ENCODE peak calls at places on chromosomes 7 and 10, in six cellular contexts. One of them, this sample, is unnamed. For H3K4me1, the result is how much of the 10 kb centered on the place peaks cover.

GRCh38 chr10:76091821-76092394 is 660.5 kb downstream of the LRMDA start:
- DNase-seq in CD8-positive, alpha-beta T cell: no peak
- DNase-seq in fibroblast of lung: no peak
- DNase-seq in aorta: no peak
- DNase-seq in A549: no peak
- DNase-seq in hepatocyte: peak
- DNase-seq in this sample: no peak

GRCh38 chr10:27794157-27794556 is 48.5 kb upstream of the MKX start:
- DNase-seq in aorta: no peak
- DNase-seq in hepatocyte: no peak
- DNase-seq in fibroblast of lung: no peak
- DNase-seq in A549: no peak
- DNase-seq in CD8-positive, alpha-beta T cell: no peak
- DNase-seq in this sample: no peak

GRCh38 chr10:87864497-87865059 is 1.2 kb downstream of the PTEN start:
- DNase-seq in hepatocyte: no peak
- DNase-seq in A549: no peak
- DNase-seq in CD8-positive, alpha-beta T cell: no peak
- DNase-seq in fibroblast of lung: no peak
- DNase-seq in aorta: no peak
- DNase-seq in this sample: no peak

GRCh38 chr7:121027761-121028681 is 39.5 kb downstream of the CPED1 start:
- DNase-seq in A549: no peak
- DNase-seq in aorta: no peak
- DNase-seq in CD8-positive, alpha-beta T cell: no peak
- DNase-seq in fibroblast of lung: peak
- DNase-seq in hepatocyte: no peak
- DNase-seq in this sample: no peak

GRCh38 chr10:45441239-45441638 is 67.2 kb downstream of the ALOX5 start:
- DNase-seq in CD8-positive, alpha-beta T cell: no peak
- DNase-seq in fibroblast of lung: no peak
- DNase-seq in hepatocyte: no peak
- DNase-seq in aorta: no peak
- DNase-seq in A549: no peak
- DNase-seq in this sample: no peak

GRCh38 chr7:100127866-100128601 is 1.3 kb downstream of the MBLAC1 start:
- DNase-seq in fibroblast of lung: no peak
- DNase-seq in A549: no peak
- DNase-seq in CD8-positive, alpha-beta T cell: peak
- DNase-seq in aorta: no peak
- DNase-seq in hepatocyte: peak
- DNase-seq in this sample: peak

GRCh38 chr10:30762620-30763019 is 133.1 kb upstream of the LYZL2 start:
- DNase-seq in A549: no peak
- DNase-seq in aorta: no peak
- DNase-seq in fibroblast of lung: no peak
- DNase-seq in hepatocyte: no peak
- DNase-seq in CD8-positive, alpha-beta T cell: no peak
- DNase-seq in this sample: no peak

GRCh38 chr10:89659185-89660131 is 14.4 kb upstream of the PANK1 start:
- DNase-seq in CD8-positive, alpha-beta T cell: no peak
- DNase-seq in A549: no peak
- DNase-seq in hepatocyte: no peak
- DNase-seq in aorta: no peak
- DNase-seq in fibroblast of lung: peak
- DNase-seq in this sample: no peak

GRCh38 chr7:158779061-158779992 is 50.0 kb downstream of the ESYT2 start:
- DNase-seq in CD8-positive, alpha-beta T cell: peak
- DNase-seq in fibroblast of lung: no peak
- DNase-seq in hepatocyte: no peak
- DNase-seq in A549: no peak
- DNase-seq in aorta: no peak
- DNase-seq in this sample: no peak

GRCh38 chr7:22563621-22564241 is 63.7 kb upstream of the STEAP1B start:
- DNase-seq in hepatocyte: no peak
- DNase-seq in aorta: no peak
- DNase-seq in CD8-positive, alpha-beta T cell: no peak
- DNase-seq in A549: no peak
- DNase-seq in fibroblast of lung: peak
- DNase-seq in this sample: no peak

GRCh38 chr7:41003031-41003925 is 699.6 kb downstream of the INHBA start:
- DNase-seq in hepatocyte: peak
- DNase-seq in fibroblast of lung: peak
- DNase-seq in A549: no peak
- DNase-seq in aorta: no peak
- DNase-seq in CD8-positive, alpha-beta T cell: no peak
- DNase-seq in this sample: no peak

GRCh38 chr7:110813986-110814385 is 276.9 kb upstream of the LRRN3 start:
- DNase-seq in aorta: no peak
- DNase-seq in fibroblast of lung: no peak
- DNase-seq in A549: no peak
- DNase-seq in hepatocyte: no peak
- DNase-seq in CD8-positive, alpha-beta T cell: no peak
- DNase-seq in this sample: no peak

GRCh38 chr7:12768948-12769347 is 81.5 kb downstream of the ARL4A start:
- DNase-seq in CD8-positive, alpha-beta T cell: no peak
- DNase-seq in A549: no peak
- DNase-seq in aorta: no peak
- DNase-seq in hepatocyte: no peak
- DNase-seq in fibroblast of lung: peak
- DNase-seq in this sample: no peak

GRCh38 chr10:123380491-123381085 is 226.4 kb downstream of the BUB3 start:
- DNase-seq in CD8-positive, alpha-beta T cell: no peak
- DNase-seq in fibroblast of lung: peak
- DNase-seq in hepatocyte: peak
- DNase-seq in aorta: no peak
- DNase-seq in A549: peak
- DNase-seq in this sample: no peak

GRCh38 chr10:7233259-7233991 is 177.4 kb downstream of the SFMBT2 start:
- DNase-seq in fibroblast of lung: no peak
- DNase-seq in hepatocyte: peak
- DNase-seq in CD8-positive, alpha-beta T cell: no peak
- DNase-seq in aorta: no peak
- DNase-seq in A549: no peak
- DNase-seq in this sample: peak

GRCh38 chr7:113774182-113774807 is 144.5 kb downstream of the PPP1R3A start:
- DNase-seq in aorta: no peak
- DNase-seq in fibroblast of lung: peak
- DNase-seq in A549: peak
- DNase-seq in hepatocyte: peak
- DNase-seq in CD8-positive, alpha-beta T cell: no peak
- DNase-seq in this sample: no peak

GRCh38 chr7:157792954-157793353 is 456.1 kb downstream of the DNAJB6 start:
- DNase-seq in CD8-positive, alpha-beta T cell: no peak
- DNase-seq in fibroblast of lung: no peak
- DNase-seq in hepatocyte: no peak
- DNase-seq in aorta: no peak
- DNase-seq in A549: no peak
- DNase-seq in this sample: peak

GRCh38 chr10:38070501-38070900 is 23.6 kb upstream of the ZNF37A start:
- DNase-seq in CD8-positive, alpha-beta T cell: no peak
- DNase-seq in hepatocyte: no peak
- DNase-seq in fibroblast of lung: no peak
- DNase-seq in aorta: no peak
- DNase-seq in A549: no peak
- DNase-seq in this sample: no peak

GRCh38 chr10:22911889-22912762 is 15.7 kb upstream of the ARMC3 start:
- DNase-seq in aorta: no peak
- DNase-seq in CD8-positive, alpha-beta T cell: no peak
- DNase-seq in fibroblast of lung: peak
- DNase-seq in hepatocyte: peak
- DNase-seq in A549: no peak
- DNase-seq in this sample: no peak

GRCh38 chr7:99839560-99840011 is 11.8 kb downstream of the CYP3A43 start:
- DNase-seq in hepatocyte: peak
- DNase-seq in fibroblast of lung: no peak
- DNase-seq in A549: no peak
- DNase-seq in aorta: no peak
- DNase-seq in CD8-positive, alpha-beta T cell: no peak
- DNase-seq in this sample: no peak

GRCh38 chr7:55539380-55539779 is 32.9 kb downstream of the VOPP1 start:
- DNase-seq in A549: no peak
- DNase-seq in fibroblast of lung: peak
- DNase-seq in hepatocyte: no peak
- DNase-seq in aorta: no peak
- DNase-seq in CD8-positive, alpha-beta T cell: no peak
- DNase-seq in this sample: no peak

GRCh38 chr10:97356918-97357317 is 22.4 kb upstream of the FRAT2 start:
- DNase-seq in CD8-positive, alpha-beta T cell: no peak
- DNase-seq in fibroblast of lung: no peak
- DNase-seq in hepatocyte: no peak
- DNase-seq in A549: no peak
- DNase-seq in aorta: no peak
- DNase-seq in this sample: no peak

GRCh38 chr10:33749809-33750208 is 415.3 kb upstream of the NRP1 start:
- DNase-seq in A549: no peak
- DNase-seq in CD8-positive, alpha-beta T cell: no peak
- DNase-seq in hepatocyte: no peak
- DNase-seq in fibroblast of lung: no peak
- DNase-seq in aorta: no peak
- DNase-seq in this sample: no peak

GRCh38 chr7:23593706-23594105 is 3.5 kb upstream of the CCDC126 start:
- DNase-seq in fibroblast of lung: no peak
- DNase-seq in CD8-positive, alpha-beta T cell: no peak
- DNase-seq in hepatocyte: no peak
- DNase-seq in aorta: no peak
- DNase-seq in A549: no peak
- DNase-seq in this sample: no peak

GRCh38 chr7:71145906-71146901 is 14.3 kb downstream of the GALNT17 start:
- DNase-seq in aorta: no peak
- DNase-seq in A549: no peak
- DNase-seq in hepatocyte: no peak
- DNase-seq in CD8-positive, alpha-beta T cell: no peak
- DNase-seq in fibroblast of lung: no peak
- DNase-seq in this sample: no peak

GRCh38 chr10:86603256-86603655 is 51.1 kb upstream of the OPN4 start:
- DNase-seq in aorta: no peak
- DNase-seq in fibroblast of lung: no peak
- DNase-seq in CD8-positive, alpha-beta T cell: no peak
- DNase-seq in hepatocyte: no peak
- DNase-seq in A549: no peak
- DNase-seq in this sample: no peak

GRCh38 chr10:119541459-119542356 is 811 bp downstream of the RGS10 start:
- DNase-seq in hepatocyte: no peak
- DNase-seq in fibroblast of lung: peak
- DNase-seq in A549: no peak
- DNase-seq in CD8-positive, alpha-beta T cell: peak
- DNase-seq in aorta: peak
- DNase-seq in this sample: peak
- H3K4me3 ChIP-seq in hepatocyte: peak
- H3K4me3 ChIP-seq in fibroblast of lung: peak
- H3K4me3 ChIP-seq in A549: peak
- H3K4me3 ChIP-seq in CD8-positive, alpha-beta T cell: peak
- H3K4me3 ChIP-seq in aorta: peak
- H3K4me3 ChIP-seq in this sample: peak

GRCh38 chr7:44460325-44460724 is 30.1 kb downstream of the NUDCD3 start:
- DNase-seq in fibroblast of lung: peak
- DNase-seq in aorta: no peak
- DNase-seq in A549: no peak
- DNase-seq in hepatocyte: no peak
- DNase-seq in CD8-positive, alpha-beta T cell: peak
- DNase-seq in this sample: no peak
- H3K4me1 ChIP-seq in fibroblast of lung: under half
- H3K4me1 ChIP-seq in aorta: under half
- H3K4me1 ChIP-seq in A549: under half
- H3K4me1 ChIP-seq in hepatocyte: under half
- H3K4me1 ChIP-seq in CD8-positive, alpha-beta T cell: half or more
- H3K4me1 ChIP-seq in this sample: under half

DNA sequence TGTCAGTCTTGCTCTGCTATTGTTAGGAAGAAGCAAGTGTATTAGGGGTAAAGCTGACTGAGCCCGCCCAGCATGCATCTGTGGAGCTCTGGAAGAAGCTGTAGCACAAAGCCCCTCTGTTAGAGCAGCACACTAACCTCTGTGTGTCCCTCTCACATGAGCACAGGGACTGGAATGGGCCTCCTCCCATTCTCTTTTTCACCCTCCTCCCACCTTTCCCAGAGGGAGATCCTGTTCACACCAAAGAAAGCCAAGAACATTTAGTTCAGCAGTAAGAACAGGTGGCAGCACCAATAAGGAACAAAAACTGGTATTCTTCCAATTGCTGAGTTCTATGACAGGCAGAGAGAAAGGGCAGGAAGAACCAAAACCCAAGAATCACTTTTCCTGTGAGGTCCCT is 37.8 kb downstream of the USP54 start:
- DNase-seq in fibroblast of lung: no peak
- DNase-seq in CD8-positive, alpha-beta T cell: no peak
- DNase-seq in aorta: no peak
- DNase-seq in A549: no peak
- DNase-seq in hepatocyte: no peak
- DNase-seq in this sample: peak
- H3K27ac ChIP-seq in fibroblast of lung: no peak
- H3K27ac ChIP-seq in CD8-positive, alpha-beta T cell: no peak
- H3K27ac ChIP-seq in aorta: no peak
- H3K27ac ChIP-seq in A549: no peak
- H3K27ac ChIP-seq in hepatocyte: no peak
- H3K27ac ChIP-seq in this sample: peak

GRCh38 chr7:129368389-129368986 is 65.7 kb upstream of the STRIP2 start:
- DNase-seq in A549: no peak
- DNase-seq in aorta: no peak
- DNase-seq in CD8-positive, alpha-beta T cell: no peak
- DNase-seq in hepatocyte: peak
- DNase-seq in fibroblast of lung: no peak
- DNase-seq in this sample: no peak

GRCh38 chr7:129367349-129367699 is 66.9 kb upstream of the STRIP2 start:
- DNase-seq in hepatocyte: no peak
- DNase-seq in fibroblast of lung: no peak
- DNase-seq in aorta: no peak
- DNase-seq in CD8-positive, alpha-beta T cell: no peak
- DNase-seq in A549: no peak
- DNase-seq in this sample: no peak

GRCh38 chr7:129362528-129362927 is 71.7 kb upstream of the STRIP2 start:
- DNase-seq in aorta: no peak
- DNase-seq in hepatocyte: no peak
- DNase-seq in CD8-positive, alpha-beta T cell: no peak
- DNase-seq in A549: no peak
- DNase-seq in fibroblast of lung: no peak
- DNase-seq in this sample: no peak

GRCh38 chr7:129370812-129371211 is 63.4 kb upstream of the STRIP2 start:
- DNase-seq in A549: no peak
- DNase-seq in aorta: no peak
- DNase-seq in fibroblast of lung: peak
- DNase-seq in hepatocyte: peak
- DNase-seq in CD8-positive, alpha-beta T cell: no peak
- DNase-seq in this sample: no peak

DNA sequence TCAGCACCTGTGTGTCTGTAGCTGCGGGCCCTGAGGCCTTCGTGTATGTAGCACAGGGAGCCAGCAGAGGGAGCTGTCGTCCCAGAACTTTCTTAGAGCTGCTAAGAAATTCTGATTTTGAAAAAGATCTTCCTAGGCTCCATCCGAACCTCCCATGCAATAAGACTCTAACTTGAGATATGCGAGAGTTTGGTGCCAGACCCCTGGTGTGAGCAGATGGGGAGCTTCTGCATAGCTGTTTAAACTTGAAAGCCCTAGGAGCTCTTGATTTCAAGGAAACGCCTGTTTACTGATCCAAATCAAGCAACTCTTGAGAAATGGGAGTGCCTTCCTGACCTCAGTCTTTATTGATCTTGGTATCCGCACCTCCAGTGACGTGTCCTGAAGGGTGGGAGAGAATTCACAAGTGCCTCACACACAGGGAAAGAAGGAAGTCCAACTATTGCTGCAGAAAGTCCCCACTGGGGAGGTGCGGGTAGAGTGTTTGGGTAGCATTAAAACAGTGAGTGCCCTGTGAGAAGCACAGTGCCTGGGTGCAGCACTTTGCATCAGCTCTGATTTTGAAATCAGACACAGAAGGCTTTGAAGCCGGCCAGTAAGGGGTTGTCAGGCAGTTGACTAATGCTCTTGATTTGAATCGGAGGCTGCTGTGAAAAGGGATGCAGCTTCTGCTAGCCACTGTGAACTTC is 66.4 kb upstream of the STRIP2 start:
- DNase-seq in aorta: peak
- DNase-seq in fibroblast of lung: peak
- DNase-seq in CD8-positive, alpha-beta T cell: peak
- DNase-seq in hepatocyte: peak
- DNase-seq in A549: peak
- DNase-seq in this sample: peak
- H3K4me3 ChIP-seq in aorta: no peak
- H3K4me3 ChIP-seq in fibroblast of lung: peak
- H3K4me3 ChIP-seq in CD8-positive, alpha-beta T cell: no peak
- H3K4me3 ChIP-seq in hepatocyte: no peak
- H3K4me3 ChIP-seq in A549: no peak
- H3K4me3 ChIP-seq in this sample: no peak

This sample was measured in psoas muscle.